ENCODE peak calls at places on chromosomes 13 and 19, in four cellular contexts. K is body of pancreas, C is uterus, R is breast epithelium. F is an unnamed sample.

GRCh38 chr13:45863716-45864590 is 12.4 kb upstream of the SIAH3 start:
- DNase-seq in K (no peak), C (no peak), R (no peak), F (no peak)

GRCh38 chr19:47230122-47230920 is 678 bp downstream of the BBC3 start:
- DNase-seq in K (peak), C (peak), R (no peak), F (no peak)

GRCh38 chr13:25136872-25137623 is 35.0 kb downstream of the AMER2 start:
- DNase-seq in K (no peak), C (no peak), R (no peak), F (no peak)

GRCh38 chr13:105587786-105588185 is 947.7 kb downstream of the EFNB2 start:
- DNase-seq in K (no peak), C (no peak), R (no peak), F (peak)

GRCh38 chr13:48626726-48627451 is 26.8 kb upstream of the CYSLTR2 start:
- DNase-seq in K (no peak), C (no peak), R (no peak), F (no peak)

GRCh38 chr13:21022694-21023325 is 38.6 kb downstream of the LATS2 start:
- DNase-seq in K (no peak), C (no peak), R (no peak), F (no peak)

GRCh38 chr13:73212482-73212881 is 153.7 kb downstream of the KLF5 start:
- DNase-seq in K (no peak), C (no peak), R (no peak), F (no peak)

GRCh38 chr19:10797078-10797477 is 38.9 kb downstream of the TMED1 start:
- DNase-seq in K (no peak), C (no peak), R (no peak), F (no peak)

GRCh38 chr19:54388001-54388802 is 23.5 kb upstream of the LAIR1 start:
- DNase-seq in K (no peak), C (no peak), R (no peak), F (no peak)

GRCh38 chr13:95296326-95296939 is 4.8 kb downstream of the ABCC4 start:
- DNase-seq in K (peak), C (no peak), R (no peak), F (peak)

GRCh38 chr19:55383789-55384575 is at the start of gene TMEM238:
- DNase-seq in K (peak), C (peak), R (no peak), F (no peak)

GRCh38 chr19:2775556-2776430 is 7.3 kb downstream of the SGTA start:
- DNase-seq in K (no peak), C (peak), R (no peak), F (peak)

GRCh38 chr19:19217110-19217509 is 5.4 kb downstream of the NCAN start:
- DNase-seq in K (no peak), C (no peak), R (no peak), F (no peak)

GRCh38 chr19:27765912-27766725 is 1446.8 kb downstream of the UQCRFS1 start:
- DNase-seq in K (no peak), C (no peak), R (no peak), F (no peak)

GRCh38 chr19:33811736-33812387 is 15.2 kb downstream of the KCTD15 start:
- DNase-seq in K (no peak), C (no peak), R (no peak), F (no peak)

GRCh38 chr13:94660695-94661324 is 51.5 kb downstream of the SOX21 start:
- DNase-seq in K (no peak), C (no peak), R (no peak), F (no peak)

GRCh38 chr13:75802161-75802560 is 166.0 kb downstream of the LMO7 start:
- DNase-seq in K (no peak), C (no peak), R (no peak), F (no peak)

GRCh38 chr13:75803982-75804381 is 167.9 kb downstream of the LMO7 start:
- DNase-seq in K (no peak), C (no peak), R (no peak), F (no peak)

GRCh38 chr13:75803175-75803611 is 167.1 kb downstream of the LMO7 start:
- DNase-seq in K (peak), C (no peak), R (no peak), F (no peak)

GRCh38 chr13:75801388-75801787 is 165.3 kb downstream of the LMO7 start:
- DNase-seq in K (no peak), C (no peak), R (no peak), F (no peak)

GRCh38 chr13:75806101-75806500 is 170.0 kb downstream of the LMO7 start:
- DNase-seq in K (no peak), C (no peak), R (no peak), F (no peak)
- TF ChIP-seq POLR2A in K (no peak), C (no peak), R (no peak), F (no peak)

DNA sequence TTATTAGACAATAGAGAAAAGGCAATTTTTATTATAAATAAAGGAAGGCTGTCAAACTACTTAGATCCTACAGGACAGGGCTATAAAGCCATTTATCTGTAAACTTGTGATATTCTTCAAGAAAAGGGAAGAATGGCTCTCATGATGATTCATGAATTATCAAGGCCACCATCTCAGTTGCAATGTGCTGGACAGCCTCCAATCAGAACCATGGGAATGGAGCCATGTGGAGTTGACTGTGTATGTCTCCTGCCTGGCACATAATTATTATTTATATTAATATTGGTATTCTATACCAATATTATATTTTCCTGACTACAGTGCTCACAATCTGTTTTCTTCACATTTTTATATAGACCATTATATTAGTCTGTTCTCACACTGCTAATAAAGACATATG is 560.5 kb upstream of the MIR17HG start:
- DNase-seq in K (no peak), C (no peak), R (no peak), F (no peak)
- TF ChIP-seq POLR2A in K (no peak), C (no peak), R (no peak), F (no peak)

GRCh38 chr19:37719111-37719926 is at the start of gene ZNF607:
- DNase-seq in K (peak), C (peak), R (peak), F (peak)
- TF ChIP-seq POLR2A in K (peak), C (no peak), R (no peak), F (peak)

GRCh38 chr13:27126877-27127276 is 44.7 kb downstream of the USP12 start:
- DNase-seq in K (no peak), C (no peak), R (no peak), F (no peak)
- TF ChIP-seq POLR2A in K (no peak), C (no peak), R (no peak), F (no peak)

GRCh38 chr19:41941410-41942202 is 13.4 kb upstream of the ERFL start:
- DNase-seq in K (no peak), C (no peak), R (no peak), F (no peak)

GRCh38 chr19:41939861-41940442 is 11.7 kb upstream of the ERFL start:
- DNase-seq in K (no peak), C (no peak), R (no peak), F (no peak)

GRCh38 chr19:41940443-41941409 is 12.5 kb upstream of the ERFL start:
- DNase-seq in K (no peak), C (no peak), R (no peak), F (no peak)

GRCh38 chr19:41944336-41944735 is 14.8 kb downstream of the RABAC1 start:
- DNase-seq in K (no peak), C (no peak), R (no peak), F (no peak)

GRCh38 chr19:41945135-41945766 is 13.9 kb downstream of the RABAC1 start:
- DNase-seq in K (no peak), C (no peak), R (no peak), F (no peak)
- TF ChIP-seq POLR2A in K (no peak), C (no peak), R (no peak), F (no peak)

GRCh38 chr13:27446986-27447583 is 3.3 kb downstream of the MTIF3 start:
- DNase-seq in K (no peak), C (no peak), R (no peak), F (no peak)

GRCh38 chr13:27448308-27448707 is 2.1 kb downstream of the MTIF3 start:
- DNase-seq in K (no peak), C (no peak), R (no peak), F (no peak)

GRCh38 chr13:27450921-27451461 is 627 bp upstream of the MTIF3 start:
- DNase-seq in K (peak), C (peak), R (peak), F (no peak)

GRCh38 chr13:27449081-27449603 is 1.2 kb downstream of the MTIF3 start:
- DNase-seq in K (no peak), C (no peak), R (no peak), F (no peak)

DNA sequence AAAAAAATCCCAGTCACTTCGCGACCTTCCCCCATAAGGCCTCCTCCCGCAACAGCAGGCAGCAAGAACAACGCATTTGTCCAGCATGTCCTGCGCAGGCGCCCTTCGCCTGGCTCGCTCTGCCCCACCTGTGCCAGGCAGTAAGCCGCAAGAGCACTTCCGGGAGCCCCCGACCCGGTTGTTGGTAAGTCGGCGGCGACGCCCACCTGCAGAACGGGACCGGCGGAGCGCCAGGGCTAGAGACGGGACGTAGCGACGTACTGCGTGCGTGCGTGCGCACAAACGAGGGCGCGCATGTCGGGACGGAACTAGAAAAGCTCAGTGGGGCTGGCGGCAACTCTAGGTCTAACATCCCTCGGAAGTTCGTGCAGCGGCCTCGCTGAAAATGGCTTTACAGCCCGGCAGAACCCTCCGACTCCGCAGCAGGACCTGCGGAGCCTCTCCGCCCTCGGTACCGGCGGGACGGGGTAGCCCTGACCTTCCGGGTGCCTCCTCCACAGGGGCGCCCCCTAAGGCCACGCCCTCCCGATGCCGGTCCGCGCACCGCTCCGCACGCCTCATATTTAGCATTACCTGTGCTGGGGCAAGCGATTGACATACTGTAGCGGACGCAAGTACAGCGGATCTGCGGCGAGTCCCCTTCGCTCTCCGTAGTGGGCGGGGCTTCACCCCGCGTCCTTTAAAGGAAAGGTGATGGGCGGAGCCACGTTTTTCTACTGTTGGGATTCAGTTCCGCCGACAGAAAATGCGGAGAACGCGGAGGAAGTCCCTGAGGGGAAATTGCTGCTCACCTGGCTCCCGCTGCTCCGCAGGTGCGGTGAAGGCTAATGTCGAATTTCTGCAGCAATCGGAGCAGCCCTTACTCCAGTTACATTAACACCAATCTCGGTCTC is at the start of gene MTIF3:
- DNase-seq in K (peak), C (peak), R (peak), F (peak)
- TF ChIP-seq POLR2A in K (peak), C (peak), R (peak), F (peak)

GRCh38 chr13:52454825-52455676 is at the start of gene CKAP2:
- DNase-seq in K (peak), C (peak), R (peak), F (peak)
- TF ChIP-seq POLR2A in K (peak), C (peak), R (peak), F (peak)

GRCh38 chr19:40190891-40191835 is at the start of gene MAP3K10:
- DNase-seq in K (peak), C (peak), R (no peak), F (peak)
- TF ChIP-seq POLR2A in K (peak), C (peak), R (no peak), F (peak)